ENCODE peak calls at places on chromosomes 11 and 22, in five cellular contexts. X, E, J, G and Z are unnamed samples.

GRCh38 chr11:61380914-61381313 is 11.5 kb upstream of the TMEM216 start:
- DNase-seq in J (no peak), G (no peak), E (no peak), X (no peak), Z (no peak)

GRCh38 chr11:12827929-12828812 is 153.9 kb downstream of the TEAD1 start:
- DNase-seq in G (no peak), X (peak), J (no peak), E (peak), Z (no peak)

GRCh38 chr11:133907841-133908241 is 48.9 kb downstream of the IGSF9B start:
- DNase-seq in G (no peak), J (no peak), E (no peak), X (no peak), Z (no peak)

GRCh38 chr22:47767403-47767802 is 1005.0 kb downstream of the TBC1D22A start:
- DNase-seq in G (no peak), J (no peak), E (no peak), X (no peak), Z (no peak)

GRCh38 chr22:44622147-44622427 is 79.9 kb upstream of the PRR5 start:
- DNase-seq in J (no peak), G (no peak), X (no peak), E (no peak), Z (peak)

GRCh38 chr11:113992459-113993105 is 17.7 kb downstream of the HTR3A start:
- DNase-seq in G (no peak), X (no peak), J (no peak), E (no peak), Z (peak)

GRCh38 chr11:65026810-65027209 is 429 bp upstream of the SNX15 start:
- DNase-seq in G (no peak), E (no peak), X (no peak), J (no peak), Z (no peak)

GRCh38 chr11:47412152-47412746 is 3.9 kb downstream of the SLC39A13 start:
- DNase-seq in G (no peak), J (peak), X (peak), E (no peak), Z (peak)

GRCh38 chr22:44304354-44304753 is 8.4 kb downstream of the SHISAL1 start:
- DNase-seq in G (no peak), X (no peak), E (no peak), J (no peak), Z (no peak)

GRCh38 chr11:74265256-74265655 is 46.2 kb downstream of the P4HA3 start:
- DNase-seq in G (no peak), X (no peak), J (no peak), E (no peak), Z (no peak)

GRCh38 chr11:16959528-16960100 is 54.6 kb downstream of the PLEKHA7 start:
- DNase-seq in X (no peak), J (no peak), E (no peak), G (no peak), Z (no peak)

GRCh38 chr11:109937968-109938367 is 155.2 kb upstream of the ZC3H12C start:
- DNase-seq in X (no peak), G (no peak), E (no peak), J (no peak), Z (no peak)

GRCh38 chr11:109934151-109934550 is 159.0 kb upstream of the ZC3H12C start:
- DNase-seq in E (no peak), J (no peak), X (no peak), G (no peak), Z (no peak)

GRCh38 chr11:109940816-109941215 is 152.4 kb upstream of the ZC3H12C start:
- DNase-seq in J (peak), G (no peak), X (no peak), E (no peak), Z (no peak)

DNA sequence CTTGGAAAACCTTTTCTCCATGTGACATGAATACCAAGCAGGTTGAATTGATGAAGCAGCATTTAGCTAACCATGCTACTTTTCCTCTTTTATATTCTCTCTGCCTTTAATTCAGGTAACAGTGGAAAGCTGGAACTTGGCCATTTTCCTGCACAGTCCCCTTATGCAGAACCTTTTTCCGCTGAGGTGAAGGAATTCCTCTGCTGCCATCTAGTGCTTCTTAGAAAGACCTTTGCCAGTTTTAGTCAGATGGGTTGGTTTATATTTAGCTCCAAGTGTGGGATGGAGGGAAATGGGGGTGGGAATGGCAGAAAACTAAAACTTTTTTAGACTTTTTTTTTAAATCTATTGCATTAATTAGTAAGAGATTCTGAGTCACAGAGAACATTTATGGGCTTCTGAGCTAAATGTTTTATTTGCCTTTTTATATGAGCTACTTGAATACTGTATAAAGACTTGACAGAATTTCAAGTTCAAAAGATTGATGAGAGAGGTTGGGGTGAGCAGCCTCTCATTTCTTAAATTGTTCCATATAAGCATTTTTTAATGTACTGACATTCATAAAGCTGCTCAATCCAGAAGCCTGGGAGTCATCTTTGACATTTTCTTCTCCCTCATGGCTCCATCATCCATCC is 153.9 kb upstream of the ZC3H12C start:
- DNase-seq in E (peak), J (peak), X (peak), G (no peak), Z (peak)
- TF ChIP-seq FOXM1 in E (no peak), J (no peak), X (no peak), G (no peak), Z (no peak)

GRCh38 chr11:9573775-9574555 is 495 bp downstream of the WEE1 start:
- DNase-seq in J (no peak), X (no peak), G (no peak), E (no peak), Z (peak)
- TF ChIP-seq FOXM1 in J (no peak), X (no peak), G (no peak), E (no peak), Z (no peak)

GRCh38 chr11:66956689-66957290 is 1.4 kb downstream of the PC start:
- DNase-seq in J (peak), E (peak), G (no peak), X (no peak), Z (no peak)
- TF ChIP-seq FOXM1 in J (no peak), E (no peak), G (no peak), X (no peak), Z (no peak)

DNA sequence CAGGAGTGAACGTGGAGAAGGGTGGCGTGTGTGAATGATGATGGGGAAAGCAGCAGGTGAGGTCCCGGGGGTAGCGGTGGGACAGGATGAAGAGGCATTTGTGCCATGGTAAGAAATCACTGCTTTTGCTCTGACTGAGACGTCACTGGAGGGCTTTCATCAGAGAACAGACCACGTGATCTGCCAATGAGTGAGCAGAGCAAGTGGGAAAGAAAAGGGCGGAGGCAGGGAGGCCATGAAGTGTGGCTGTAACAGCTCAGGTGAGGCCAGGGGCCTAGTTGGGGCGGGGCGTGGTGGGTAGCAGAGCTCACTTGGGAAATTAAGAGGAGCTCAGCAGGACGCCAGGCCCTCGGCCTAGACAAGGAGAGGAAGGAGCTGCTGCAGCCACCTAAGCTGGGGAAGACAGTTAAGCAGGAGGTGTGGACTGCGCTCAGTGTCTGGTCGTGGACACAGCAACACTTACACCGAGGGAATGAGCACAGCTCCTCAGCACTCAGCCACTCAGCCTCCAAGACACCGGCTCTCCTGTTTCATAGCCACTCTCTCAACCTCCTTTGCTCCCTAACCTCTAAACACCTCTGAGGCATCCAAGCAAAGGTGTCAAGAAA is 14.1 kb upstream of the TMEM121B start:
- DNase-seq in G (no peak), E (no peak), J (no peak), X (no peak), Z (no peak)
- TF ChIP-seq FOXM1 in G (no peak), E (no peak), J (no peak), X (no peak), Z (no peak)